ENCODE peak calls at places on chromosomes 4 and X, in five cellular contexts. Y is pulmonary artery endothelial cell, U is NCI-H460, Z is Panc1, A is retinal pigment epithelial cell. B is an unnamed sample.

GRCh38 chr4:80033581-80033980 is 39.4 kb downstream of the ANTXR2 start:
- DNase-seq in A (no peak), U (no peak), Y (no peak), Z (no peak), B (no peak)

GRCh38 chr4:45064741-45065140 is 338.4 kb upstream of the GNPDA2 start:
- DNase-seq in U (no peak), A (no peak), Y (no peak), Z (no peak), B (no peak)

GRCh38 chr4:186839122-186840037 is 115.7 kb upstream of the FAT1 start:
- DNase-seq in Y (no peak), A (peak; percentile 62), U (no peak), Z (no peak), B (no peak)

GRCh38 chr4:101222156-101222845 is 125.0 kb downstream of the PPP3CA start:
- DNase-seq in U (no peak), A (no peak), Z (no peak), Y (peak; percentile 30), B (no peak)

GRCh38 chr4:123250843-123251242 is 145.8 kb upstream of the SPRY1 start:
- DNase-seq in U (no peak), Z (no peak), Y (peak; percentile 68), A (no peak), B (no peak)

GRCh38 chr4:7642764-7643495 is 208.2 kb upstream of the PSAPL1 start:
- DNase-seq in U (no peak), A (no peak), Y (no peak), Z (no peak), B (no peak)

GRCh38 chrX:147226801-147227200 is 412.3 kb upstream of the CXorf51A start:
- DNase-seq in A (no peak), Z (no peak), Y (no peak), U (peak; percentile 16), B (no peak)

GRCh38 chr4:168634276-168634802 is 137.5 kb downstream of the PALLD start:
- DNase-seq in U (no peak), A (peak; percentile 96), Z (no peak), Y (no peak), B (no peak)

GRCh38 chr4:148574502-148574901 is 132.3 kb upstream of the NR3C2 start:
- DNase-seq in A (no peak), Z (no peak), Y (no peak), U (no peak), B (no peak)

GRCh38 chrX:119647552-119648420 is 41.6 kb upstream of the NKRF start:
- DNase-seq in Z (no peak), Y (no peak), U (no peak), A (no peak), B (no peak)

GRCh38 chrX:56800801-56801200 is 71.8 kb downstream of the NBDY start:
- DNase-seq in Z (no peak), A (no peak), Y (no peak), U (no peak), B (no peak)

GRCh38 chrX:3184176-3184930 is 143.1 kb downstream of the ARSF start:
- DNase-seq in Z (no peak), U (no peak), A (no peak), Y (no peak), B (no peak)

GRCh38 chr4:113474017-113474416 is 287.5 kb downstream of the CAMK2D start:
- DNase-seq in U (no peak), Y (no peak), Z (no peak), A (no peak), B (no peak)

GRCh38 chr4:125434136-125434535 is 119.4 kb downstream of the FAT4 start:
- DNase-seq in U (no peak), Z (no peak), A (no peak), Y (no peak), B (no peak)

GRCh38 chrX:31179203-31179602 is 107.4 kb upstream of the FTHL17 start:
- DNase-seq in A (no peak), U (no peak), Z (no peak), Y (no peak), B (no peak)

GRCh38 chrX:30618160-30618765 is 35.0 kb upstream of the GK start:
- DNase-seq in Y (no peak), U (no peak), A (no peak), Z (no peak), B (no peak)